ENCODE peak calls at places on chromosomes 16 and 17, in ten cellular contexts. S is IMR-90, J is prostate gland, Y is esophagus muscularis mucosa, E is body of pancreas, N is tibial nerve, M is transverse colon, U is uterus, T is heart left ventricle, Q is A549. F is an unnamed sample. For H3K4me1, the result is how much of the 10 kb centered on the place peaks cover.

GRCh38 chr17:15236281-15237105 is 28.6 kb downstream of the PMP22 start:
- DNase-seq in S (peak), J (no peak), Y (no peak), E (peak), N (no peak), M (no peak), U (no peak), T (no peak), Q (no peak), F (no peak)

GRCh38 chr17:7560172-7561027 is 1.3 kb upstream of the SENP3 start:
- DNase-seq in S (peak), J (peak), Y (no peak), E (peak), N (peak), M (peak), U (peak), T (peak), Q (peak), F (no peak)

GRCh38 chr17:28865946-28866752 is 11.3 kb downstream of the ERAL1 start:
- DNase-seq in S (no peak), J (no peak), Y (no peak), E (no peak), N (no peak), M (no peak), U (no peak), T (no peak), Q (no peak), F (no peak)

GRCh38 chr17:44310188-44310587 is 1.8 kb downstream of the RUNDC3A start:
- DNase-seq in S (no peak), J (no peak), Y (no peak), E (no peak), N (no peak), M (no peak), U (no peak), T (no peak), Q (no peak), F (no peak)

GRCh38 chr16:64225696-64226095 is 896.2 kb downstream of the CDH11 start:
- DNase-seq in S (peak), J (no peak), Y (no peak), E (no peak), N (no peak), M (no peak), U (no peak), T (no peak), Q (no peak), F (no peak)

GRCh38 chr17:73770115-73770848 is 126.0 kb upstream of the SDK2 start:
- DNase-seq in S (peak), J (peak), Y (peak), E (peak), N (peak), M (peak), U (peak), T (peak), Q (peak), F (peak)

GRCh38 chr17:9792181-9792840 is 919 bp upstream of the DHRS7C start:
- DNase-seq in S (no peak), J (no peak), Y (no peak), E (no peak), N (no peak), M (no peak), U (no peak), T (no peak), Q (no peak), F (no peak)

GRCh38 chr16:55464375-55464774 is 14.6 kb upstream of the MMP2 start:
- DNase-seq in S (no peak), J (no peak), Y (no peak), E (no peak), N (no peak), M (no peak), U (no peak), T (no peak), Q (no peak), F (no peak)

GRCh38 chr16:24255446-24256352 is at the start of gene CACNG3:
- DNase-seq in S (peak), J (peak), Y (no peak), E (peak), N (no peak), M (peak), U (no peak), T (peak), Q (peak), F (peak)

GRCh38 chr16:28899882-28900600 is 21.8 kb downstream of the ATP2A1 start:
- DNase-seq in S (no peak), J (no peak), Y (no peak), E (no peak), N (no peak), M (no peak), U (no peak), T (no peak), Q (no peak), F (no peak)

GRCh38 chr17:32461853-32462617 is 17.7 kb downstream of the PSMD11 start:
- DNase-seq in S (peak), J (no peak), Y (no peak), E (peak), N (peak), M (peak), U (no peak), T (peak), Q (peak), F (no peak)

GRCh38 chr17:19348081-19348650 is 14.4 kb downstream of the B9D1 start:
- DNase-seq in S (no peak), J (no peak), Y (no peak), E (no peak), N (no peak), M (no peak), U (no peak), T (no peak), Q (no peak), F (no peak)

GRCh38 chr17:30278032-30278431 is 13.7 kb downstream of the BLMH start:
- DNase-seq in S (peak), J (no peak), Y (no peak), E (peak), N (peak), M (no peak), U (no peak), T (no peak), Q (peak), F (peak)

GRCh38 chr17:4405038-4405669 is 28.6 kb upstream of the SPNS3 start:
- DNase-seq in S (no peak), J (no peak), Y (no peak), E (no peak), N (no peak), M (no peak), U (no peak), T (no peak), Q (no peak), F (no peak)

GRCh38 chr17:83062818-83063671 is 16.4 kb upstream of the METRNL start:
- DNase-seq in S (no peak), J (no peak), Y (no peak), E (no peak), N (peak), M (peak), U (peak), T (no peak), Q (no peak), F (peak)

GRCh38 chr17:71472809-71473789 is 647.7 kb upstream of the SOX9 start:
- DNase-seq in S (peak), J (peak), Y (no peak), E (peak), N (no peak), M (no peak), U (no peak), T (no peak), Q (peak), F (no peak)

GRCh38 chr16:23368469-23368868 is 66.4 kb downstream of the SCNN1B start:
- DNase-seq in S (peak), J (no peak), Y (no peak), E (no peak), N (no peak), M (no peak), U (no peak), T (no peak), Q (no peak), F (no peak)

GRCh38 chr17:32445075-32445427 is 741 bp downstream of the PSMD11 start:
- DNase-seq in S (peak), J (peak), Y (no peak), E (peak), N (no peak), M (peak), U (no peak), T (peak), Q (peak), F (peak)

GRCh38 chr16:17362191-17362590 is 108.6 kb downstream of the XYLT1 start:
- DNase-seq in S (no peak), J (no peak), Y (no peak), E (no peak), N (no peak), M (no peak), U (no peak), T (no peak), Q (no peak), F (no peak)

GRCh38 chr17:83129676-83130075 is 50.3 kb downstream of the METRNL start:
- DNase-seq in S (no peak), J (no peak), Y (no peak), E (no peak), N (no peak), M (no peak), U (no peak), T (no peak), Q (no peak), F (no peak)

GRCh38 chr17:78903101-78903779 is at the start of gene CEP295NL:
- DNase-seq in S (peak), J (no peak), Y (no peak), E (peak), N (no peak), M (no peak), U (no peak), T (peak), Q (peak), F (no peak)

GRCh38 chr17:1108560-1108809 is 71.3 kb downstream of the ABR start:
- DNase-seq in S (no peak), J (no peak), Y (no peak), E (no peak), N (no peak), M (no peak), U (peak), T (no peak), Q (no peak), F (no peak)

GRCh38 chr17:41870097-41870496 is 4.9 kb upstream of the KLHL11 start:
- DNase-seq in S (no peak), J (no peak), Y (no peak), E (no peak), N (no peak), M (no peak), U (no peak), T (no peak), Q (no peak), F (no peak)

DNA sequence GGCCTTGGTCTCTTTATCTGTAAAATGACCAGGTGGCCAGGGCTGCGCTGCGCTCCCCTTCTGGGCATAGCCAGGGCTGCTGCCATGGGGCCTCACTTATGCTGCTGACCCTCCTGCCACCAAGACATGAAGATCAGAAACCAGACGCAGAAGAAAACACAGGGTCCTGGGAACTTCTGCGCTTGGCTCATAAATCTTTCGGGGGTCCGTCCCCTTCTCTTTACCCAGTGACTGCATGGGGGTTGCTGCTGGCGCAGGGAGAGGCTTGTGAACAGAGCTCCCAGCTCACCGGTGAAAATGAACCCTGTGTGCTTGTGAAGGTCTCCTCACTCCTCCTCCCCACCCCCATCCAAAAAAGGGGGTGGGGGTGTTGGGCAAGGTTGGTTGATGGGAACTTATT is 5.7 kb upstream of the FOXL1 start:
- DNase-seq in S (no peak), J (no peak), Y (no peak), E (no peak), N (no peak), M (no peak), U (no peak), T (no peak), Q (no peak), F (no peak)
- H3K4me1 ChIP-seq in S (under half), J (under half), Y (under half), E (under half), N (under half), M (under half), U (under half), T (under half), Q (under half), F (under half)

GRCh38 chr17:77736207-77736600 is 222.3 kb upstream of the TNRC6C start:
- DNase-seq in S (no peak), J (no peak), Y (peak), E (no peak), N (no peak), M (no peak), U (peak), T (peak), Q (no peak), F (no peak)
- H3K27ac ChIP-seq in S (no peak), J (peak), Y (peak), E (no peak), N (peak), M (peak), U (peak), T (peak), Q (no peak), F (no peak)

DNA sequence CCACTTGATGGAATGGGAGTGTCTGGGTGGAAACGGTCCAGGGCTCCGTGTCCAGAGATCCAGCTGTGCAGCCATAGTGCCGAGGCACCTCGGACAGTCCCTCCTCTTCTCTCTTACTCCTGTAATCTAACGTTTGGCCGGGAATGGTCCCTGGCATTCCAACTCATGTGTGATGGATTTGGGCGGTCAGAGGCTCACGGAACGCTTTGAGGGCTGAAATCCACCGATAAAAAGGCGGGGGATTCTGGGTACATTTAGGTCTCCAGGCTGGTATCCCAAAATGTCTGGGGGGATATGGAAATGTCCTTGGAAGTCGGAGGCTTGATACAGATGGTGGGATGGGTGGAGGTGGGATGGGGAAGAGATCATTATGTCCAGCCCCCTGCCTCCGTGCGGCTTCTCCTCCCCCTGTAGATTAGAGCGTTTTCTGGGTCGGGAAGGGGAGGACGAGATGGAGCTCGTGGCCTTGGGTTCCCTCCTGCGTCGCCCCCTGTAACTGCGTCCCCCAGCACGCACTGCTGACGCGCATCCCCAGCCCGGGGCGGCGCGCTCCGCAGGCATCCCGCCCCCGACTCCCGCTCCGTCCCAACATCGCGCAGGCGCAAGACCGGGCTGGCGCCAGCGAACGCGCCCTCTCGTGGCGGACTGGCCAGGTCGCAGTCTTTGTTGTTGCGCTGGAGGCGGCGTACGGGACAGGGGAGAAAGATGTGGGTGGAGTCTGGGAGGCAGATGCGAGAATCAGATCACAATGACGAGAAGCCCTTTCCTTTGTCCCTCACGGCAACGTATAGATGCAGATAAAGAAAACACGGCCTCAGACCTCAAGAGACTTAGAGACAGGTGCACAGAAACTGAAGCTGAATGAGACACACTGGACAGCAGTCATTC is 4.5 kb upstream of the SGCA start:
- DNase-seq in S (peak), J (peak), Y (peak), E (peak), N (peak), M (peak), U (peak), T (peak), Q (peak), F (peak)
- TF ChIP-seq POLR2A in S (peak), J (peak), Y (peak), E (no peak), N (no peak), M (no peak), U (peak), T (peak), Q (peak), F (peak)

DNA sequence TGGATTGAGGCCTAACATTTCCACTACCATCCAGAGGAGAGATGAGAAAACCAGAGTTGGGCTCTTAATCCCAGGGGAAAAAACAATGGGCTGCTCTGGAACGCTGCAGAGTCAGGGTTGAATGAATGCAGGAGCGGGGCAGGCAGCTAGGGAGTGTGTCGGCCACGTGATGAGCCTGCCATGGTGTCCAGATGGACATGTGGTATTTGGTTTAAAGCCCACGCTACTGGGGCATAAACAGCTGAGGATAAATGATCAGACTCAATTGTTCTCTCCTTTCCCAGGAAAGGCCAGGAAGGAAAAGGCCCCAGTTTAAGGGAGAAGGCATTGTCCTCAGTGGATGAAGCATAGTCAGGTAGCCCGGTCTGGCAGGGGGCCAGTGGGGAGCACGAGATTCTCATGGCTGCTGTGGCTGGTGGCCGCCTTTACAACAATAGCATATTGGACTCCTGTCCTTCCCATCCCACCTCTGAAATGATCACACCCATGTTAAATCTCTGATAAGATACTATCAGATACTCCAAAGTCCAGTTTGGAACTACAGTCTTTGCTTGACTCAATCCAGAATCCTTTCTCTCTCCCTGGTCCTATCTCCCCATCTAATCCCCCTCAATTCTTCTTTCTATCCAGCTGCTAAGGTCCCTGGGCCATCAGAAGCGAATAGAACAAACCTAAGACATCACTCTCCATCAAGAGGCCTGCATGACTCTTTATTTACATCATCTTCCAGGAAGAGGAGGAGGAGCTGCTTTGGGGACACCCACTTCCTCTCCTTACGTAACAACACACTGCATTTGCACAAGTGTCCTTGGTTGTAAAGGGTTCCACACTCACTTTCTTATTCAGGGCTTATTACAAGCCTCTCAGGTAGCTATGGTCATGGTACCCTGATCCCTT is 20.4 kb downstream of the CA4 start:
- DNase-seq in S (peak), J (no peak), Y (no peak), E (no peak), N (no peak), M (peak), U (no peak), T (peak), Q (no peak), F (no peak)
- H3K4me1 ChIP-seq in S (under half), J (under half), Y (under half), E (under half), N (under half), M (half or more), U (under half), T (half or more), Q (under half), F (under half)

DNA sequence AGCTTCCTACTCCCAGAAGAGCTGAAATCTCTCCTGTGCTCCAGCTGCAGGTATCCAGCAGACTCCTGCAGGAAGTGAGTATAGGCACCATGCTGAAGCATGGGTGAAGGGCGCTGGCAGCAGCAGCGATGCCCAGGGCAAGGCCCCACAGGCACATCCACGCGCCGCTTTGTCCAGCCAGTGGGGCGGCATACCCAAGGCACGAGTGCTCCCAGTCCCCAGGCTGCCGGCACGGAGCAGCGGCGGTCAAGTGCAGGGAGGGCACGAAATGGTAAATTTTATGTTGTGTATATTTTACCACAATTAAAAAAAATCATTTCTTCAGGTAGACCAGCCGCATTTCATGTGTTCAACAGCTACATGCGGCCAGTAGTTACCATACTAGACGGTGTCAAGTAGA is 73.1 kb downstream of the HIC1 start:
- DNase-seq in S (no peak), J (no peak), Y (no peak), E (no peak), N (no peak), M (no peak), U (no peak), T (no peak), Q (no peak), F (no peak)
- H3K27ac ChIP-seq in S (no peak), J (no peak), Y (no peak), E (no peak), N (no peak), M (no peak), U (no peak), T (no peak), Q (no peak), F (no peak)

GRCh38 chr17:58517378-58517927 is 3.0 kb upstream of the MTMR4 start:
- DNase-seq in S (no peak), J (no peak), Y (no peak), E (no peak), N (no peak), M (no peak), U (no peak), T (no peak), Q (no peak), F (no peak)
- TF ChIP-seq POLR2A in S (no peak), J (peak), Y (no peak), E (peak), N (peak), M (peak), U (peak), T (peak), Q (peak), F (peak)

DNA sequence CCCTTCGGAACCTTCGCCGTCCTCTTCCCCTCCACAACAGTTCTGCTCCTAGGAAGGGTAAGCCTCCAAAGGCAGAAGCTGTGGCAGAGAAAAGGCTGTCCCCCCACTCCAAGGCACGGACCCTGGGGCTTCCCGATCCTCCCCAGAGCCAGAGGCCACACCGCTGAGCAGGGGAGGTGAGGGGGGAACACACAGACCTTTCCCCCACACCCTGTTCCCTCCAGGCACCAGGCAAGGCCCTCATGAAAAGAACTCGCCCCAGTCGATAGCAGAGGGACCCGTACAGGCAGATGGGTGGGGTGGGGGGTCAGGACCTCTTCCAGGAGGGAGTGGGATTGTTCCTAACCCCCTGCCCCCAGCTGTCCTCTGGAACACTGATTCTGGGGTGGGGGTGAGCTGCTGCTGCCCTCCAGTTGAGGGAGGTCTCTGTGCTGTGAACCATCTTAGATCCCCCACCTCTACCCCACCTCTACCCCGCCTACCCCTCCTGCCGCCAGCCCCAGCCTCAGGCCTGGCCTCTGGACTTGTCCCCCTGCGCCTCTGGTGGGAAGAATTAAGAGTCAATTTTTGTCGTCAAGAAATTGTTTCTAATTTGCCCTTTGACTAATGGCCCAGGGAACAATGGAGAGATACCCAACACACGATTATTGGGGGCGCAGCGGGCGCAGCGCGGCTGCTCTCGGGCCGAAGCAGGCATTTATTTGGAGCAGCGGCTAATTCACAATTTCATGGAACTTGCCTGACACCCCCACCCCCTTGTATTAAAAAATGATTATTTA is 4.6 kb upstream of the BAHCC1 start:
- DNase-seq in S (no peak), J (no peak), Y (no peak), E (no peak), N (no peak), M (no peak), U (peak), T (no peak), Q (no peak), F (no peak)
- H3K4me1 ChIP-seq in S (under half), J (under half), Y (half or more), E (half or more), N (half or more), M (half or more), U (under half), T (half or more), Q (under half), F (under half)